ENCODE peak calls at places on chromosome 4, in nine cellular contexts. P, L, V, E, O, D, N, H and F are unnamed samples.

GRCh38 chr4:92163348-92163747 is 140.4 kb upstream of the GRID2 start:
- DNase-seq in P (no peak), L (no peak), V (peak; percentile 25), E (no peak), O (no peak), D (no peak), N (no peak), H (no peak), F (no peak)

GRCh38 chr4:87266986-87267385 is 46.6 kb upstream of the KLHL8 start:
- DNase-seq in P (no peak), L (no peak), V (no peak), E (no peak), O (no peak), D (no peak), N (no peak), H (no peak), F (no peak)

GRCh38 chr4:121614136-121614535 is 82.6 kb downstream of the ANXA5 start:
- DNase-seq in P (no peak), L (no peak), V (no peak), E (no peak), O (no peak), D (no peak), N (no peak), H (no peak), F (no peak)

GRCh38 chr4:54085284-54085683 is 14.7 kb upstream of the GSX2 start:
- DNase-seq in P (peak; percentile 52), L (no peak), V (peak; percentile 97), E (peak; percentile 87), O (peak; percentile 86), D (no peak), N (no peak), H (no peak), F (no peak)

GRCh38 chr4:184104419-184105101 is 113.1 kb downstream of the ENPP6 start:
- DNase-seq in P (no peak), L (no peak), V (no peak), E (no peak), O (no peak), D (no peak), N (no peak), H (no peak), F (no peak)

GRCh38 chr4:140609548-140610425 is 41.0 kb upstream of the UCP1 start:
- DNase-seq in P (no peak), L (peak; percentile 72), V (peak; percentile 51), E (peak; percentile 66), O (no peak), D (no peak), N (peak; percentile 66), H (peak; percentile 73), F (no peak)

GRCh38 chr4:52106142-52106541 is 55.0 kb downstream of the SPATA18 start:
- DNase-seq in P (no peak), L (no peak), V (no peak), E (no peak), O (no peak), D (no peak), N (no peak), H (no peak), F (no peak)

GRCh38 chr4:10074767-10075105 is 41.9 kb downstream of the WDR1 start:
- DNase-seq in P (no peak), L (no peak), V (peak; percentile 46), E (peak; percentile 29), O (peak; percentile 19), D (no peak), N (peak; percentile 19), H (peak; percentile 28), F (no peak)

GRCh38 chr4:109614015-109614414 is 54.0 kb downstream of the MCUB start:
- DNase-seq in P (no peak), L (no peak), V (no peak), E (no peak), O (no peak), D (no peak), N (no peak), H (no peak), F (no peak)

GRCh38 chr4:69490271-69490670 is 5.4 kb downstream of the UGT2B4 start:
- DNase-seq in P (no peak), L (no peak), V (no peak), E (no peak), O (no peak), D (no peak), N (no peak), H (no peak), F (no peak)

GRCh38 chr4:133320576-133321170 is 171.6 kb downstream of the PCDH10 start:
- DNase-seq in P (no peak), L (peak; percentile 25), V (peak; percentile 15), E (peak; percentile 21), O (no peak), D (no peak), N (peak; percentile 21), H (peak; percentile 16), F (peak; percentile 40)

GRCh38 chr4:126592088-126592487 is 1040.7 kb upstream of the INTU start:
- DNase-seq in P (no peak), L (no peak), V (peak; percentile 27), E (no peak), O (no peak), D (no peak), N (no peak), H (no peak), F (no peak)

GRCh38 chr4:81360722-81361121 is 111.0 kb downstream of the RASGEF1B start:
- DNase-seq in P (no peak), L (no peak), V (peak; percentile 77), E (peak; percentile 5), O (no peak), D (no peak), N (no peak), H (no peak), F (no peak)

GRCh38 chr4:95362906-95363578 is 185.7 kb downstream of the UNC5C start:
- DNase-seq in P (no peak), L (no peak), V (no peak), E (peak; percentile 1), O (no peak), D (no peak), N (no peak), H (no peak), F (peak; percentile 44)
- TF ChIP-seq CTCF in P (no peak), L (no peak), V (no peak), E (no peak), O (no peak), D (no peak), N (no peak), H (no peak), F (peak; percentile 63)

DNA sequence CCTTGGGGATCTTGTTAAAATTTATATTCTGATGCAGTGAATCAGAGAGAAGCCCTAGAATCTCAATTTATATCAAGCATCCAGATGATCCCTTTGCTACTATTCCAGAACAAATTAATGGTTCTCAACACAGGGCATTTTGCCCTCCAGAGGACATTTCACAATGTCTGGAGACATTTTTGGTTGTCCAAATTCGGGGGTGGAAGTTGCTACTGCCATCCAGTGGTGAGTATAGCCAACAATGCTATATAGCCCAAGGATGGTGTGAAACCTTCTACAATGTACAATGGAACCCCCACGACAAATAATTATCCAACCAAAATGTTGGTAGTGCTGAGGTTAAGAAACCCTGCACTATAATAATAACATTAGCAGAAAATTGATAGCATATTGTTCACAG is 2440.0 kb downstream of the PCDH7 start:
- DNase-seq in P (no peak), L (no peak), V (peak; percentile 13), E (no peak), O (no peak), D (no peak), N (no peak), H (no peak), F (no peak)
- TF ChIP-seq CTCF in P (peak; percentile 26), L (peak; percentile 63), V (peak; percentile 30), E (no peak), O (peak; percentile 6), D (no peak), N (no peak), H (no peak), F (peak; percentile 70)

GRCh38 chr4:786074-786741 is 39.7 kb downstream of the CPLX1 start:
- DNase-seq in P (no peak), L (no peak), V (no peak), E (no peak), O (no peak), D (peak; percentile 83), N (no peak), H (no peak), F (no peak)

GRCh38 chr4:788006-788635 is 37.8 kb downstream of the CPLX1 start:
- DNase-seq in P (no peak), L (no peak), V (no peak), E (no peak), O (no peak), D (no peak), N (no peak), H (no peak), F (no peak)

GRCh38 chr4:787561-787981 is 38.4 kb downstream of the CPLX1 start:
- DNase-seq in P (no peak), L (no peak), V (no peak), E (no peak), O (no peak), D (no peak), N (peak; percentile 42), H (no peak), F (no peak)

GRCh38 chr4:785332-786073 is 40.4 kb downstream of the CPLX1 start:
- DNase-seq in P (no peak), L (no peak), V (no peak), E (no peak), O (no peak), D (peak; percentile 84), N (no peak), H (no peak), F (peak; percentile 77)

GRCh38 chr4:786861-787300 is 39.0 kb downstream of the CPLX1 start:
- DNase-seq in P (no peak), L (no peak), V (no peak), E (no peak), O (no peak), D (peak; percentile 82), N (no peak), H (no peak), F (no peak)
- TF ChIP-seq CTCF in P (no peak), L (no peak), V (peak; percentile 23), E (no peak), O (no peak), D (peak; percentile 57), N (no peak), H (no peak), F (no peak)

GRCh38 chr4:47933798-47934197 is 19.4 kb upstream of the NFXL1 start:
- DNase-seq in P (no peak), L (peak; percentile 44), V (peak; percentile 51), E (peak; percentile 34), O (no peak), D (no peak), N (peak; percentile 39), H (peak; percentile 37), F (no peak)
- TF ChIP-seq CTCF in P (peak; percentile 34), L (peak; percentile 60), V (peak; percentile 35), E (peak; percentile 64), O (peak; percentile 53), D (peak; percentile 17), N (peak; percentile 56), H (peak; percentile 51), F (peak; percentile 80)

GRCh38 chr4:2941138-2942036 is 21.8 kb downstream of the NOP14 start:
- DNase-seq in P (no peak), L (no peak), V (no peak), E (no peak), O (no peak), D (no peak), N (no peak), H (no peak), F (no peak)
- TF ChIP-seq CTCF in P (no peak), L (no peak), V (no peak), E (no peak), O (no peak), D (no peak), N (no peak), H (no peak), F (no peak)